ENCODE peak calls at places on chromosome 16, in five cellular contexts. One of them, this sample, is unnamed.

GRCh38 chr16:1158456-1159324 is 5.8 kb downstream of the CACNA1H start:
- DNase-seq in Panc1: no peak
- DNase-seq in SK-N-SH: peak; percentile 60
- DNase-seq in foreskin fibroblast: no peak
- DNase-seq in Peyer's patch: no peak
- DNase-seq in this sample: no peak

GRCh38 chr16:50520451-50521245 is 27.5 kb upstream of the NKD1 start:
- DNase-seq in Panc1: no peak
- DNase-seq in SK-N-SH: no peak
- DNase-seq in foreskin fibroblast: no peak
- DNase-seq in Peyer's patch: no peak
- DNase-seq in this sample: no peak

GRCh38 chr16:87392823-87393679 is 915 bp downstream of the MAP1LC3B start:
- DNase-seq in Panc1: no peak
- DNase-seq in SK-N-SH: peak; percentile 69
- DNase-seq in foreskin fibroblast: peak; percentile 59
- DNase-seq in Peyer's patch: peak; percentile 47
- DNase-seq in this sample: no peak

GRCh38 chr16:69131167-69131748 is 1.1 kb downstream of the CHTF8 start:
- DNase-seq in Panc1: no peak
- DNase-seq in SK-N-SH: peak; percentile 76
- DNase-seq in foreskin fibroblast: peak; percentile 46
- DNase-seq in Peyer's patch: peak; percentile 48
- DNase-seq in this sample: no peak

GRCh38 chr16:71260995-71261394 is 28.2 kb downstream of the CMTR2 start:
- DNase-seq in Panc1: no peak
- DNase-seq in SK-N-SH: no peak
- DNase-seq in foreskin fibroblast: no peak
- DNase-seq in Peyer's patch: no peak
- DNase-seq in this sample: no peak

GRCh38 chr16:82016268-82016667 is 5.0 kb upstream of the SDR42E1 start:
- DNase-seq in Panc1: no peak
- DNase-seq in SK-N-SH: peak; percentile 34
- DNase-seq in foreskin fibroblast: peak; percentile 74
- DNase-seq in Peyer's patch: no peak
- DNase-seq in this sample: no peak

GRCh38 chr16:68658974-68659360 is 13.9 kb downstream of the CDH3 start:
- DNase-seq in Panc1: no peak
- DNase-seq in SK-N-SH: no peak
- DNase-seq in foreskin fibroblast: no peak
- DNase-seq in Peyer's patch: no peak
- DNase-seq in this sample: no peak

GRCh38 chr16:58451945-58452401 is 48.0 kb upstream of the NDRG4 start:
- DNase-seq in Panc1: peak; percentile 52
- DNase-seq in SK-N-SH: no peak
- DNase-seq in foreskin fibroblast: peak; percentile 51
- DNase-seq in Peyer's patch: no peak
- DNase-seq in this sample: peak; percentile 23

GRCh38 chr16:67563708-67564468 is 1.6 kb downstream of the CTCF start:
- DNase-seq in Panc1: no peak
- DNase-seq in SK-N-SH: peak; percentile 16
- DNase-seq in foreskin fibroblast: peak; percentile 86
- DNase-seq in Peyer's patch: no peak
- DNase-seq in this sample: no peak

GRCh38 chr16:1313721-1314120 is 4.3 kb downstream of the UBE2I start:
- DNase-seq in Panc1: no peak
- DNase-seq in SK-N-SH: no peak
- DNase-seq in foreskin fibroblast: no peak
- DNase-seq in Peyer's patch: no peak
- DNase-seq in this sample: no peak

GRCh38 chr16:1510941-1511351 is 17.8 kb downstream of the TELO2 start:
- DNase-seq in Panc1: no peak
- DNase-seq in SK-N-SH: no peak
- DNase-seq in foreskin fibroblast: no peak
- DNase-seq in Peyer's patch: no peak
- DNase-seq in this sample: no peak

GRCh38 chr16:65309294-65309850 is 187.5 kb upstream of the CDH11 start:
- DNase-seq in Panc1: no peak
- DNase-seq in SK-N-SH: peak; percentile 15
- DNase-seq in foreskin fibroblast: no peak
- DNase-seq in Peyer's patch: no peak
- DNase-seq in this sample: no peak

GRCh38 chr16:81251871-81252270 is 13.4 kb downstream of the BCO1 start:
- DNase-seq in Panc1: no peak
- DNase-seq in SK-N-SH: no peak
- DNase-seq in foreskin fibroblast: peak; percentile 23
- DNase-seq in Peyer's patch: no peak
- DNase-seq in this sample: no peak

GRCh38 chr16:54931041-54931756 is 534 bp downstream of the IRX5 start:
- DNase-seq in Panc1: no peak
- DNase-seq in SK-N-SH: peak; percentile 75
- DNase-seq in foreskin fibroblast: peak; percentile 73
- DNase-seq in Peyer's patch: no peak
- DNase-seq in this sample: no peak

GRCh38 chr16:58025351-58026138 is at the start of gene MMP15:
- DNase-seq in Panc1: no peak
- DNase-seq in SK-N-SH: peak; percentile 87
- DNase-seq in foreskin fibroblast: peak; percentile 87
- DNase-seq in Peyer's patch: peak; percentile 47
- DNase-seq in this sample: peak; percentile 28

GRCh38 chr16:52825882-52826281 is 226.8 kb downstream of the CHD9NB start:
- DNase-seq in Panc1: no peak
- DNase-seq in SK-N-SH: no peak
- DNase-seq in foreskin fibroblast: peak; percentile 1
- DNase-seq in Peyer's patch: no peak
- DNase-seq in this sample: no peak

GRCh38 chr16:9261376-9261775 is 169.9 kb downstream of the HAPSTR1 start:
- DNase-seq in Panc1: no peak
- DNase-seq in SK-N-SH: no peak
- DNase-seq in foreskin fibroblast: no peak
- DNase-seq in Peyer's patch: no peak
- DNase-seq in this sample: no peak

GRCh38 chr16:75931043-75931442 is 204.8 kb upstream of the CPHXL start:
- DNase-seq in Panc1: no peak
- DNase-seq in SK-N-SH: no peak
- DNase-seq in foreskin fibroblast: peak; percentile 25
- DNase-seq in Peyer's patch: no peak
- DNase-seq in this sample: no peak

GRCh38 chr16:84246679-84247077 is 6.9 kb upstream of the KCNG4 start:
- DNase-seq in Panc1: no peak
- DNase-seq in SK-N-SH: no peak
- DNase-seq in foreskin fibroblast: no peak
- DNase-seq in Peyer's patch: no peak
- DNase-seq in this sample: no peak

GRCh38 chr16:23857901-23858300 is 22.1 kb downstream of the PRKCB start:
- DNase-seq in Panc1: no peak
- DNase-seq in SK-N-SH: no peak
- DNase-seq in foreskin fibroblast: no peak
- DNase-seq in Peyer's patch: no peak
- DNase-seq in this sample: no peak

GRCh38 chr16:56631832-56632159 is 663 bp upstream of the MT1M start:
- DNase-seq in Panc1: no peak
- DNase-seq in SK-N-SH: no peak
- DNase-seq in foreskin fibroblast: no peak
- DNase-seq in Peyer's patch: no peak
- DNase-seq in this sample: no peak
- H3K4me3 ChIP-seq in Panc1: peak overlapping the region; percentile 18
- H3K4me3 ChIP-seq in SK-N-SH: peak overlapping the region; percentile 31
- H3K4me3 ChIP-seq in foreskin fibroblast: peak overlapping the region; percentile 46
- H3K4me3 ChIP-seq in Peyer's patch: peak overlapping the region; percentile 65
- H3K4me3 ChIP-seq in this sample: no peak overlapping the region

GRCh38 chr16:88430185-88430523 is 22.9 kb upstream of the ZFPM1 start:
- DNase-seq in Panc1: no peak
- DNase-seq in SK-N-SH: no peak
- DNase-seq in foreskin fibroblast: no peak
- DNase-seq in Peyer's patch: no peak
- DNase-seq in this sample: no peak
- H3K4me3 ChIP-seq in Panc1: no peak overlapping the region
- H3K4me3 ChIP-seq in SK-N-SH: no peak overlapping the region
- H3K4me3 ChIP-seq in foreskin fibroblast: no peak overlapping the region
- H3K4me3 ChIP-seq in Peyer's patch: peak overlapping the region; percentile 56
- H3K4me3 ChIP-seq in this sample: no peak overlapping the region

DNA sequence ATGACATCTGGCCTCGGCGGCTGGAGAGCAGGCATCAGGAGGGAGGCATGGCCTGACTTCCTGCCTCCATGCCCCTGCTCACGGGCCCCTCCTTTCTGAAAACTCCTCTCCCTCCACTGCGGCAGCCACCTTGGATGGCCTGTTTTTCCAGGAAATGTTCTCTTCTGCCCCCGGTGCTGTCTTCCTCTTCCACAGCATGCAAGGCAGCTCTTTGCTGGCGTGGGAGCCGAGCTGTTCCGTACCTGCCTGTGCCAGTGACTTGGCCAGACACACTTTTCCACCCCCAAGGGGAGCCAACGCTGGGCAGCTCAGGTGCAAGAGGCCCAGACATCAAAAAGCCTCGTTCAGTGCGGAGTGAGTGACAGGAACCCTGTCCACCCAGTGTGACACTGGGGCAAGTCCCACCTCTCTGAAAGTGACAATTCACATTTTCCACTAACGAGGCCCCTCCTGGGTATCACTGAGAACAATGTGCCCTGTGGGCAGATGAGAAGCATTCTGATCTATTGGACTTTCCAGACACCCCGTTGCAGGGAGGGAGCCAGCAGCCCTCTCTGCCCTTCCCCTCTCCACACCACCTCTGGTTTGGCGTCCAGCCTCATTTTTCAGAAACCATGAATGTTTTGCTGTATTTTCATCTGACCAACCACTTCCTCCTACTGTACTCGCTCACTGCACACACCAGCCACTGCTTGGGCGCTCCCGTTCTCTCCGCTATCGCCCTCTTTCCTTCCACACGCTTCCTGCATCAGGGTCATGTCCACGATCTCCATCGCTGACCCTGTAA is 31.1 kb downstream of the NSMCE1 start:
- DNase-seq in Panc1: no peak
- DNase-seq in SK-N-SH: peak; percentile 68
- DNase-seq in foreskin fibroblast: peak; percentile 55
- DNase-seq in Peyer's patch: peak; percentile 75
- DNase-seq in this sample: no peak
- H3K4me3 ChIP-seq in Panc1: no peak overlapping the region
- H3K4me3 ChIP-seq in SK-N-SH: no peak overlapping the region
- H3K4me3 ChIP-seq in foreskin fibroblast: no peak overlapping the region
- H3K4me3 ChIP-seq in Peyer's patch: peak overlapping the region; percentile 22
- H3K4me3 ChIP-seq in this sample: no peak overlapping the region

GRCh38 chr16:26816266-26816665 is 250.5 kb upstream of the C16orf82 start:
- DNase-seq in Panc1: no peak
- DNase-seq in SK-N-SH: no peak
- DNase-seq in foreskin fibroblast: peak; percentile 4
- DNase-seq in Peyer's patch: no peak
- DNase-seq in this sample: no peak
- H3K4me3 ChIP-seq in Panc1: no peak overlapping the region
- H3K4me3 ChIP-seq in SK-N-SH: no peak overlapping the region
- H3K4me3 ChIP-seq in foreskin fibroblast: no peak overlapping the region
- H3K4me3 ChIP-seq in Peyer's patch: no peak overlapping the region
- H3K4me3 ChIP-seq in this sample: no peak overlapping the region

DNA sequence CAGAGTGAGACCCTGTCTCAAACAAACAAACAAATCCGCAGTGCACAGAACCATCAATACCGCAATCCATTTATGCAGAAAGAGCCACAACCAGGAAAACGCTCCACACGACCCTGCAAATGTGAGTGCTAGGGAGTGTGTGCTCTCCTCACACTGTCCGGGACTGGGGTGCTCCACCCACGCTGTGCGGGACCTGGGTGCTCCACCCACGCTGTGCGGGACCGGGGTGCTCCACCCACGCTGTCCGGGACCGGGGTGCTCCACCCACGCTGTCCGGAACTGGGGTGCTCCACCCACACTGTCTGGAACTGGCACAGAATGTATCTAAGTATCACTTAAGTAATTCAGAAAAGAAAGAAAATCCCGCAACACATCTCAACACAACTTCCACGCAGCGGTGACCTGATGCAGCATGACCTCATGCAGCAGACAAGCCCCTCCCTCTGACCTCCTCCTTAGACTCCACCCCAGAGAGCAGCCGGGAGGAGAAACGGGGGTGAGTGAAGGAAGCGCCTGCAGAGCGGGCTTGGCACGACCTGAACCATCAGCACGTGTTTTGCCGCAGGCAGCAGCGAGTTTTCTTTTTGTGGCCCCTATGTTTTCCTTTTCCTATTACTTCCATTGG is 38.5 kb downstream of the ZNF276 start:
- DNase-seq in Panc1: no peak
- DNase-seq in SK-N-SH: no peak
- DNase-seq in foreskin fibroblast: no peak
- DNase-seq in Peyer's patch: no peak
- DNase-seq in this sample: no peak
- H3K4me3 ChIP-seq in Panc1: no peak overlapping the region
- H3K4me3 ChIP-seq in SK-N-SH: no peak overlapping the region
- H3K4me3 ChIP-seq in foreskin fibroblast: no peak overlapping the region
- H3K4me3 ChIP-seq in Peyer's patch: no peak overlapping the region
- H3K4me3 ChIP-seq in this sample: no peak overlapping the region

DNA sequence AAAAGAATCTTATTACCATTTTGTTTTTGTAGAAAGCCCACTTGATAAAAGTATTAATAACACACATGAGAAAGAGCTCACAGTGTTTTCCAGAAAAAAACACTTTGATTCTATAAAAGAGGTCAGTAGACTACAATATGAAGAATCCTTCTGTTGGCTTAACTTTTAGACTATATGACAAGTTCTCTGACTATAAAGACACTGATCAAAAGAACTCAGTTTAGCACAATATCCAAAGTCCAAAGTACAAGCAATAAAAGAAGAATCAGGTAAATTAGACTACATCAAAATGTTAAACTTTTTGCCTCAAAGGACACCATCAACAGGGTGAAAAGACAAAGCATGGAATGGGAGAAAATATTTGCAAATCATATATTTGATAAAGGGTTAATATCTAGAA is 11.2 kb upstream of the SMG1 start:
- DNase-seq in Panc1: no peak
- DNase-seq in SK-N-SH: no peak
- DNase-seq in foreskin fibroblast: no peak
- DNase-seq in Peyer's patch: no peak
- DNase-seq in this sample: no peak
- H3K4me3 ChIP-seq in Panc1: no peak overlapping the region
- H3K4me3 ChIP-seq in SK-N-SH: no peak overlapping the region
- H3K4me3 ChIP-seq in foreskin fibroblast: no peak overlapping the region
- H3K4me3 ChIP-seq in Peyer's patch: no peak overlapping the region
- H3K4me3 ChIP-seq in this sample: no peak overlapping the region